ENCODE peak calls at places on chromosomes 11 and 22, in eight cellular contexts. One of them, this sample, is unnamed.

GRCh38 chr11:24781288-24781687 is 284.4 kb downstream of the LUZP2 start:
- DNase-seq in heart left ventricle: no peak
- DNase-seq in left ventricle myocardium inferior: no peak
- DNase-seq in activated B cell treated with CpG ODN at 0.5 μM for 24 hours: no peak
- DNase-seq in epithelial cell of esophagus: peak; percentile 4
- DNase-seq in keratinocyte: no peak
- DNase-seq in cardiac fibroblast: no peak
- DNase-seq in AG09309: no peak
- DNase-seq in this sample: no peak

GRCh38 chr22:22754961-22755777 is 110.8 kb downstream of the GGTLC2 start:
- DNase-seq in left ventricle myocardium inferior: no peak
- DNase-seq in epithelial cell of esophagus: no peak
- DNase-seq in AG09309: no peak
- DNase-seq in heart left ventricle: no peak
- DNase-seq in keratinocyte: no peak
- DNase-seq in activated B cell treated with CpG ODN at 0.5 μM for 24 hours: no peak
- DNase-seq in cardiac fibroblast: no peak
- DNase-seq in this sample: no peak

GRCh38 chr11:1444321-1444720 is 42.3 kb downstream of the MOB2 start:
- DNase-seq in cardiac fibroblast: no peak
- DNase-seq in keratinocyte: no peak
- DNase-seq in activated B cell treated with CpG ODN at 0.5 μM for 24 hours: no peak
- DNase-seq in left ventricle myocardium inferior: no peak
- DNase-seq in heart left ventricle: no peak
- DNase-seq in epithelial cell of esophagus: no peak
- DNase-seq in AG09309: no peak
- DNase-seq in this sample: no peak

GRCh38 chr11:102577182-102577581 is 46.6 kb upstream of the MMP7 start:
- DNase-seq in cardiac fibroblast: no peak
- DNase-seq in epithelial cell of esophagus: peak; percentile 19
- DNase-seq in keratinocyte: no peak
- DNase-seq in activated B cell treated with CpG ODN at 0.5 μM for 24 hours: no peak
- DNase-seq in left ventricle myocardium inferior: no peak
- DNase-seq in AG09309: peak; percentile 16
- DNase-seq in heart left ventricle: no peak
- DNase-seq in this sample: no peak

GRCh38 chr11:14183973-14184372 is 175.0 kb downstream of the RRAS2 start:
- DNase-seq in cardiac fibroblast: peak; percentile 7
- DNase-seq in AG09309: no peak
- DNase-seq in epithelial cell of esophagus: no peak
- DNase-seq in heart left ventricle: no peak
- DNase-seq in left ventricle myocardium inferior: no peak
- DNase-seq in activated B cell treated with CpG ODN at 0.5 μM for 24 hours: no peak
- DNase-seq in keratinocyte: no peak
- DNase-seq in this sample: no peak

GRCh38 chr11:93521086-93521485 is 22.1 kb downstream of the SMCO4 start:
- DNase-seq in heart left ventricle: no peak
- DNase-seq in epithelial cell of esophagus: no peak
- DNase-seq in keratinocyte: no peak
- DNase-seq in AG09309: no peak
- DNase-seq in left ventricle myocardium inferior: no peak
- DNase-seq in activated B cell treated with CpG ODN at 0.5 μM for 24 hours: no peak
- DNase-seq in cardiac fibroblast: no peak
- DNase-seq in this sample: no peak

GRCh38 chr11:17744151-17744940 is 9.8 kb downstream of the KCNC1 start:
- DNase-seq in AG09309: no peak
- DNase-seq in heart left ventricle: no peak
- DNase-seq in left ventricle myocardium inferior: no peak
- DNase-seq in cardiac fibroblast: no peak
- DNase-seq in activated B cell treated with CpG ODN at 0.5 μM for 24 hours: no peak
- DNase-seq in keratinocyte: no peak
- DNase-seq in epithelial cell of esophagus: no peak
- DNase-seq in this sample: no peak

GRCh38 chr11:106275151-106275550 is 197.7 kb downstream of the AASDHPPT start:
- DNase-seq in cardiac fibroblast: peak; percentile 58
- DNase-seq in left ventricle myocardium inferior: no peak
- DNase-seq in AG09309: no peak
- DNase-seq in activated B cell treated with CpG ODN at 0.5 μM for 24 hours: no peak
- DNase-seq in heart left ventricle: no peak
- DNase-seq in keratinocyte: no peak
- DNase-seq in epithelial cell of esophagus: no peak
- DNase-seq in this sample: no peak

GRCh38 chr11:64592234-64592615 is 1.2 kb downstream of the SLC22A12 start:
- DNase-seq in heart left ventricle: no peak
- DNase-seq in keratinocyte: no peak
- DNase-seq in left ventricle myocardium inferior: no peak
- DNase-seq in activated B cell treated with CpG ODN at 0.5 μM for 24 hours: no peak
- DNase-seq in AG09309: no peak
- DNase-seq in epithelial cell of esophagus: no peak
- DNase-seq in cardiac fibroblast: no peak
- DNase-seq in this sample: no peak

GRCh38 chr11:45210846-45211245 is 64.4 kb downstream of the PRDM11 start:
- DNase-seq in heart left ventricle: no peak
- DNase-seq in left ventricle myocardium inferior: no peak
- DNase-seq in keratinocyte: no peak
- DNase-seq in AG09309: no peak
- DNase-seq in epithelial cell of esophagus: no peak
- DNase-seq in cardiac fibroblast: no peak
- DNase-seq in activated B cell treated with CpG ODN at 0.5 μM for 24 hours: no peak
- DNase-seq in this sample: no peak

GRCh38 chr22:46754110-46754799 is 8.2 kb upstream of the TBC1D22A start:
- DNase-seq in cardiac fibroblast: peak; percentile 96
- DNase-seq in activated B cell treated with CpG ODN at 0.5 μM for 24 hours: no peak
- DNase-seq in AG09309: peak; percentile 90
- DNase-seq in heart left ventricle: peak; percentile 93
- DNase-seq in epithelial cell of esophagus: peak; percentile 97
- DNase-seq in left ventricle myocardium inferior: peak; percentile 94
- DNase-seq in keratinocyte: peak; percentile 83
- DNase-seq in this sample: no peak

GRCh38 chr11:108587109-108587508 is 6.5 kb downstream of the EXPH5 start:
- DNase-seq in activated B cell treated with CpG ODN at 0.5 μM for 24 hours: no peak
- DNase-seq in epithelial cell of esophagus: no peak
- DNase-seq in AG09309: no peak
- DNase-seq in cardiac fibroblast: no peak
- DNase-seq in left ventricle myocardium inferior: no peak
- DNase-seq in keratinocyte: no peak
- DNase-seq in heart left ventricle: no peak
- DNase-seq in this sample: no peak

GRCh38 chr11:19660076-19660475 is 52.6 kb upstream of the NAV2 start:
- DNase-seq in heart left ventricle: no peak
- DNase-seq in activated B cell treated with CpG ODN at 0.5 μM for 24 hours: no peak
- DNase-seq in cardiac fibroblast: no peak
- DNase-seq in keratinocyte: peak; percentile 62
- DNase-seq in AG09309: no peak
- DNase-seq in left ventricle myocardium inferior: no peak
- DNase-seq in epithelial cell of esophagus: peak; percentile 90
- DNase-seq in this sample: no peak

GRCh38 chr22:30890689-30891442 is 77.7 kb downstream of the MORC2 start:
- DNase-seq in AG09309: no peak
- DNase-seq in keratinocyte: no peak
- DNase-seq in epithelial cell of esophagus: peak; percentile 55
- DNase-seq in left ventricle myocardium inferior: peak; percentile 16
- DNase-seq in activated B cell treated with CpG ODN at 0.5 μM for 24 hours: peak; percentile 18
- DNase-seq in cardiac fibroblast: peak; percentile 34
- DNase-seq in heart left ventricle: peak; percentile 28
- DNase-seq in this sample: no peak

GRCh38 chr11:130101661-130102060 is 32.0 kb downstream of the APLP2 start:
- DNase-seq in cardiac fibroblast: no peak
- DNase-seq in left ventricle myocardium inferior: no peak
- DNase-seq in heart left ventricle: no peak
- DNase-seq in activated B cell treated with CpG ODN at 0.5 μM for 24 hours: no peak
- DNase-seq in AG09309: no peak
- DNase-seq in epithelial cell of esophagus: no peak
- DNase-seq in keratinocyte: no peak
- DNase-seq in this sample: no peak

GRCh38 chr11:102343789-102344188 is 3.2 kb upstream of the BIRC2 start:
- DNase-seq in left ventricle myocardium inferior: no peak
- DNase-seq in heart left ventricle: no peak
- DNase-seq in AG09309: no peak
- DNase-seq in keratinocyte: no peak
- DNase-seq in epithelial cell of esophagus: peak; percentile 65
- DNase-seq in activated B cell treated with CpG ODN at 0.5 μM for 24 hours: no peak
- DNase-seq in cardiac fibroblast: peak; percentile 31
- DNase-seq in this sample: no peak

GRCh38 chr11:66123902-66124301 is 53.8 kb downstream of the PACS1 start:
- DNase-seq in cardiac fibroblast: no peak
- DNase-seq in epithelial cell of esophagus: peak; percentile 36
- DNase-seq in activated B cell treated with CpG ODN at 0.5 μM for 24 hours: no peak
- DNase-seq in AG09309: no peak
- DNase-seq in keratinocyte: no peak
- DNase-seq in heart left ventricle: no peak
- DNase-seq in left ventricle myocardium inferior: no peak
- DNase-seq in this sample: no peak

GRCh38 chr22:49646876-49647275 is 180.8 kb downstream of the BRD1 start:
- DNase-seq in heart left ventricle: no peak
- DNase-seq in epithelial cell of esophagus: no peak
- DNase-seq in AG09309: no peak
- DNase-seq in activated B cell treated with CpG ODN at 0.5 μM for 24 hours: no peak
- DNase-seq in cardiac fibroblast: no peak
- DNase-seq in keratinocyte: no peak
- DNase-seq in left ventricle myocardium inferior: no peak
- DNase-seq in this sample: no peak

GRCh38 chr22:49649166-49649565 is 178.5 kb downstream of the BRD1 start:
- DNase-seq in left ventricle myocardium inferior: no peak
- DNase-seq in cardiac fibroblast: no peak
- DNase-seq in activated B cell treated with CpG ODN at 0.5 μM for 24 hours: no peak
- DNase-seq in epithelial cell of esophagus: no peak
- DNase-seq in keratinocyte: no peak
- DNase-seq in AG09309: no peak
- DNase-seq in heart left ventricle: no peak
- DNase-seq in this sample: no peak

GRCh38 chr22:49648053-49648452 is 179.6 kb downstream of the BRD1 start:
- DNase-seq in activated B cell treated with CpG ODN at 0.5 μM for 24 hours: no peak
- DNase-seq in cardiac fibroblast: no peak
- DNase-seq in epithelial cell of esophagus: no peak
- DNase-seq in heart left ventricle: no peak
- DNase-seq in AG09309: no peak
- DNase-seq in left ventricle myocardium inferior: no peak
- DNase-seq in keratinocyte: no peak
- DNase-seq in this sample: no peak

GRCh38 chr22:49645791-49646550 is 181.7 kb downstream of the BRD1 start:
- DNase-seq in heart left ventricle: no peak
- DNase-seq in cardiac fibroblast: no peak
- DNase-seq in AG09309: no peak
- DNase-seq in keratinocyte: no peak
- DNase-seq in left ventricle myocardium inferior: no peak
- DNase-seq in activated B cell treated with CpG ODN at 0.5 μM for 24 hours: no peak
- DNase-seq in epithelial cell of esophagus: no peak
- DNase-seq in this sample: no peak

GRCh38 chr22:49647346-49648026 is 180.2 kb downstream of the BRD1 start:
- DNase-seq in keratinocyte: no peak
- DNase-seq in left ventricle myocardium inferior: no peak
- DNase-seq in cardiac fibroblast: no peak
- DNase-seq in activated B cell treated with CpG ODN at 0.5 μM for 24 hours: no peak
- DNase-seq in heart left ventricle: no peak
- DNase-seq in AG09309: no peak
- DNase-seq in epithelial cell of esophagus: no peak
- DNase-seq in this sample: no peak
- TF ChIP-seq CTCF in keratinocyte: no peak
- TF ChIP-seq CTCF in left ventricle myocardium inferior: no peak
- TF ChIP-seq CTCF in cardiac fibroblast: no peak
- TF ChIP-seq CTCF in activated B cell treated with CpG ODN at 0.5 μM for 24 hours: no peak
- TF ChIP-seq CTCF in heart left ventricle: no peak
- TF ChIP-seq CTCF in AG09309: no peak
- TF ChIP-seq CTCF in epithelial cell of esophagus: no peak
- TF ChIP-seq CTCF in this sample: no peak

GRCh38 chr11:110249066-110249465 is 47.3 kb downstream of the RDX start:
- DNase-seq in left ventricle myocardium inferior: no peak
- DNase-seq in heart left ventricle: no peak
- DNase-seq in keratinocyte: no peak
- DNase-seq in activated B cell treated with CpG ODN at 0.5 μM for 24 hours: no peak
- DNase-seq in epithelial cell of esophagus: peak; percentile 12
- DNase-seq in AG09309: no peak
- DNase-seq in cardiac fibroblast: peak; percentile 22
- DNase-seq in this sample: no peak
- TF ChIP-seq CTCF in left ventricle myocardium inferior: peak; percentile 38
- TF ChIP-seq CTCF in heart left ventricle: no peak
- TF ChIP-seq CTCF in keratinocyte: no peak
- TF ChIP-seq CTCF in activated B cell treated with CpG ODN at 0.5 μM for 24 hours: no peak
- TF ChIP-seq CTCF in epithelial cell of esophagus: peak; percentile 24
- TF ChIP-seq CTCF in AG09309: peak; percentile 18
- TF ChIP-seq CTCF in cardiac fibroblast: no peak
- TF ChIP-seq CTCF in this sample: peak; percentile 25

GRCh38 chr11:67293090-67293489 is 4.0 kb downstream of the ANKRD13D start:
- DNase-seq in epithelial cell of esophagus: peak; percentile 99
- DNase-seq in left ventricle myocardium inferior: no peak
- DNase-seq in cardiac fibroblast: peak; percentile 64
- DNase-seq in keratinocyte: peak; percentile 89
- DNase-seq in heart left ventricle: no peak
- DNase-seq in activated B cell treated with CpG ODN at 0.5 μM for 24 hours: no peak
- DNase-seq in AG09309: no peak
- DNase-seq in this sample: no peak

GRCh38 chr11:67298786-67299185 is 4.5 kb upstream of the SSH3 start:
- DNase-seq in AG09309: no peak
- DNase-seq in activated B cell treated with CpG ODN at 0.5 μM for 24 hours: no peak
- DNase-seq in epithelial cell of esophagus: no peak
- DNase-seq in cardiac fibroblast: no peak
- DNase-seq in left ventricle myocardium inferior: no peak
- DNase-seq in heart left ventricle: no peak
- DNase-seq in keratinocyte: no peak
- DNase-seq in this sample: no peak

GRCh38 chr11:67292671-67293070 is 3.6 kb downstream of the ANKRD13D start:
- DNase-seq in keratinocyte: no peak
- DNase-seq in left ventricle myocardium inferior: no peak
- DNase-seq in epithelial cell of esophagus: no peak
- DNase-seq in AG09309: no peak
- DNase-seq in activated B cell treated with CpG ODN at 0.5 μM for 24 hours: no peak
- DNase-seq in cardiac fibroblast: no peak
- DNase-seq in heart left ventricle: no peak
- DNase-seq in this sample: no peak

GRCh38 chr11:67299471-67300191 is 3.7 kb upstream of the SSH3 start:
- DNase-seq in epithelial cell of esophagus: no peak
- DNase-seq in heart left ventricle: no peak
- DNase-seq in keratinocyte: no peak
- DNase-seq in AG09309: no peak
- DNase-seq in activated B cell treated with CpG ODN at 0.5 μM for 24 hours: no peak
- DNase-seq in left ventricle myocardium inferior: no peak
- DNase-seq in cardiac fibroblast: no peak
- DNase-seq in this sample: no peak

DNA sequence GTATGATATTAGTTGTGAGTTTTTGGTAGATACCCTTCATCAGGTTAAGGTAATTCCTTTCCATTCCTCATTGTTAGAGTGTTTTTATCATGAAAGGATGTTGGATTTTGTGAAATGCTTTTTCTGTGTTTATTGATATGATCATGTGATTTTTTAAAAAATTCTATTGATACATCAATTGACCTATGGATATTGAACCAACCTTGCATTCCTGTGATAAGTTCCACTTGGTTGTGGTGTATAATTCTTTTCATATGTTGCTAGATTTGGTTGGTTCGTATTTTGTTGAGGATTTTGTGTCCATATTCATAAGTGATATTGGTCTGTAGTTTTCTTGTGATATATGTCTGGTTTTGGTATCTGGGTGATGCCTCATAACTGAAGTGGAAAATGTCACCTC is 6.7 kb downstream of the ANKRD13D start:
- DNase-seq in heart left ventricle: no peak
- DNase-seq in left ventricle myocardium inferior: no peak
- DNase-seq in AG09309: no peak
- DNase-seq in keratinocyte: no peak
- DNase-seq in cardiac fibroblast: no peak
- DNase-seq in epithelial cell of esophagus: no peak
- DNase-seq in activated B cell treated with CpG ODN at 0.5 μM for 24 hours: no peak
- DNase-seq in this sample: no peak
- TF ChIP-seq CTCF in heart left ventricle: no peak
- TF ChIP-seq CTCF in left ventricle myocardium inferior: no peak
- TF ChIP-seq CTCF in AG09309: no peak
- TF ChIP-seq CTCF in keratinocyte: no peak
- TF ChIP-seq CTCF in cardiac fibroblast: no peak
- TF ChIP-seq CTCF in epithelial cell of esophagus: no peak
- TF ChIP-seq CTCF in activated B cell treated with CpG ODN at 0.5 μM for 24 hours: no peak
- TF ChIP-seq CTCF in this sample: no peak

GRCh38 chr22:33240901-33241300 is 182.7 kb upstream of the SYN3 start:
- DNase-seq in AG09309: no peak
- DNase-seq in left ventricle myocardium inferior: no peak
- DNase-seq in cardiac fibroblast: peak; percentile 2
- DNase-seq in keratinocyte: no peak
- DNase-seq in epithelial cell of esophagus: no peak
- DNase-seq in heart left ventricle: no peak
- DNase-seq in activated B cell treated with CpG ODN at 0.5 μM for 24 hours: no peak
- DNase-seq in this sample: no peak
- TF ChIP-seq CTCF in AG09309: no peak
- TF ChIP-seq CTCF in left ventricle myocardium inferior: no peak
- TF ChIP-seq CTCF in cardiac fibroblast: no peak
- TF ChIP-seq CTCF in keratinocyte: no peak
- TF ChIP-seq CTCF in epithelial cell of esophagus: no peak
- TF ChIP-seq CTCF in heart left ventricle: no peak
- TF ChIP-seq CTCF in activated B cell treated with CpG ODN at 0.5 μM for 24 hours: no peak
- TF ChIP-seq CTCF in this sample: no peak

This sample was measured in D721Med.